ENCODE peak calls at places on chromosomes 2 and 18, in nine cellular contexts. One of them, this sample, is unnamed.

GRCh38 chr2:25590921-25591505 is 82.4 kb downstream of the DTNB start:
- DNase-seq in Daoy: no peak
- DNase-seq in AG09309: no peak
- DNase-seq in GM12892: no peak
- DNase-seq in RPMI8226: no peak
- DNase-seq in dermis blood vessel endothelial cell: no peak
- DNase-seq in NCI-H446: no peak
- DNase-seq in fibroblast of lung: no peak
- DNase-seq in fibroblast of mammary gland: no peak
- DNase-seq in this sample: peak; percentile 91

GRCh38 chr2:210707900-210708299 is 151.5 kb downstream of the CPS1 start:
- DNase-seq in Daoy: no peak
- DNase-seq in AG09309: no peak
- DNase-seq in GM12892: no peak
- DNase-seq in RPMI8226: no peak
- DNase-seq in dermis blood vessel endothelial cell: no peak
- DNase-seq in NCI-H446: no peak
- DNase-seq in fibroblast of lung: no peak
- DNase-seq in fibroblast of mammary gland: no peak
- DNase-seq in this sample: no peak

GRCh38 chr2:237259201-237259600 is 154.8 kb downstream of the COL6A3 start:
- DNase-seq in Daoy: no peak
- DNase-seq in AG09309: no peak
- DNase-seq in GM12892: no peak
- DNase-seq in RPMI8226: no peak
- DNase-seq in dermis blood vessel endothelial cell: no peak
- DNase-seq in NCI-H446: no peak
- DNase-seq in fibroblast of lung: peak; percentile 64
- DNase-seq in fibroblast of mammary gland: no peak
- DNase-seq in this sample: no peak

GRCh38 chr2:98839292-98839691 is 96.7 kb downstream of the CRACDL start:
- DNase-seq in Daoy: no peak
- DNase-seq in AG09309: no peak
- DNase-seq in GM12892: no peak
- DNase-seq in RPMI8226: no peak
- DNase-seq in dermis blood vessel endothelial cell: no peak
- DNase-seq in NCI-H446: no peak
- DNase-seq in fibroblast of lung: peak; percentile 42
- DNase-seq in fibroblast of mammary gland: peak; percentile 55
- DNase-seq in this sample: no peak

GRCh38 chr2:218284106-218284811 is 8.0 kb downstream of the TMBIM1 start:
- DNase-seq in Daoy: peak; percentile 84
- DNase-seq in AG09309: no peak
- DNase-seq in GM12892: peak; percentile 78
- DNase-seq in RPMI8226: peak; percentile 74
- DNase-seq in dermis blood vessel endothelial cell: peak; percentile 43
- DNase-seq in NCI-H446: no peak
- DNase-seq in fibroblast of lung: peak; percentile 82
- DNase-seq in fibroblast of mammary gland: peak; percentile 92
- DNase-seq in this sample: no peak

GRCh38 chr18:46449033-46449432 is 208.0 kb downstream of the LOXHD1 start:
- DNase-seq in Daoy: no peak
- DNase-seq in AG09309: no peak
- DNase-seq in GM12892: no peak
- DNase-seq in RPMI8226: no peak
- DNase-seq in dermis blood vessel endothelial cell: no peak
- DNase-seq in NCI-H446: no peak
- DNase-seq in fibroblast of lung: peak; percentile 17
- DNase-seq in fibroblast of mammary gland: peak; percentile 8
- DNase-seq in this sample: no peak

GRCh38 chr2:200364142-200364541 is 57.6 kb downstream of the SPATS2L start:
- DNase-seq in Daoy: no peak
- DNase-seq in AG09309: no peak
- DNase-seq in GM12892: no peak
- DNase-seq in RPMI8226: no peak
- DNase-seq in dermis blood vessel endothelial cell: peak; percentile 49
- DNase-seq in NCI-H446: no peak
- DNase-seq in fibroblast of lung: no peak
- DNase-seq in fibroblast of mammary gland: no peak
- DNase-seq in this sample: no peak

GRCh38 chr2:239326831-239327535 is 73.8 kb downstream of the HDAC4 start:
- DNase-seq in Daoy: peak; percentile 43
- DNase-seq in AG09309: no peak
- DNase-seq in GM12892: no peak
- DNase-seq in RPMI8226: peak; percentile 93
- DNase-seq in dermis blood vessel endothelial cell: no peak
- DNase-seq in NCI-H446: no peak
- DNase-seq in fibroblast of lung: peak; percentile 55
- DNase-seq in fibroblast of mammary gland: peak; percentile 33
- DNase-seq in this sample: no peak

GRCh38 chr18:3485153-3486149 is 35.5 kb downstream of the TGIF1 start:
- DNase-seq in Daoy: no peak
- DNase-seq in AG09309: no peak
- DNase-seq in GM12892: no peak
- DNase-seq in RPMI8226: no peak
- DNase-seq in dermis blood vessel endothelial cell: no peak
- DNase-seq in NCI-H446: no peak
- DNase-seq in fibroblast of lung: peak; percentile 44
- DNase-seq in fibroblast of mammary gland: peak; percentile 33
- DNase-seq in this sample: no peak

GRCh38 chr2:100142393-100142792 is at the start of gene AFF3:
- DNase-seq in Daoy: no peak
- DNase-seq in AG09309: no peak
- DNase-seq in GM12892: peak; percentile 45
- DNase-seq in RPMI8226: peak; percentile 81
- DNase-seq in dermis blood vessel endothelial cell: no peak
- DNase-seq in NCI-H446: no peak
- DNase-seq in fibroblast of lung: no peak
- DNase-seq in fibroblast of mammary gland: no peak
- DNase-seq in this sample: no peak

GRCh38 chr2:104855174-104856085 is 1.5 kb downstream of the POU3F3 start:
- DNase-seq in Daoy: peak; percentile 26
- DNase-seq in AG09309: no peak
- DNase-seq in GM12892: no peak
- DNase-seq in RPMI8226: no peak
- DNase-seq in dermis blood vessel endothelial cell: no peak
- DNase-seq in NCI-H446: no peak
- DNase-seq in fibroblast of lung: no peak
- DNase-seq in fibroblast of mammary gland: no peak
- DNase-seq in this sample: no peak